ENCODE peak calls at places on chromosome 12, in five cellular contexts. O is heart left ventricle, C is thyroid gland, R is breast epithelium, D is IMR-90. N is an unnamed sample.

GRCh38 chr12:71504471-71504852 is 64.9 kb downstream of the LGR5 start:
- DNase-seq in O (peak), C (no peak), R (no peak), D (no peak), N (no peak)

GRCh38 chr12:43696154-43696553 is 62.4 kb downstream of the PUS7L start:
- DNase-seq in O (no peak), C (no peak), R (no peak), D (no peak), N (no peak)

GRCh38 chr12:93020225-93020997 is 91.3 kb upstream of the EEA1 start:
- DNase-seq in O (no peak), C (peak), R (no peak), D (no peak), N (no peak)

GRCh38 chr12:51372021-51372420 is 19.2 kb downstream of the GALNT6 start:
- DNase-seq in O (no peak), C (no peak), R (no peak), D (no peak), N (no peak)

GRCh38 chr12:1878214-1878613 is 40.2 kb downstream of the CACNA2D4 start:
- DNase-seq in O (no peak), C (no peak), R (no peak), D (no peak), N (peak)

GRCh38 chr12:92827836-92828431 is 101.2 kb downstream of the EEA1 start:
- DNase-seq in O (no peak), C (no peak), R (no peak), D (peak), N (no peak)

GRCh38 chr12:103884316-103884715 is 43.3 kb upstream of the NT5DC3 start:
- DNase-seq in O (no peak), C (peak), R (no peak), D (peak), N (peak)

GRCh38 chr12:678747-679712 is 15.8 kb upstream of the NINJ2 start:
- DNase-seq in O (no peak), C (no peak), R (no peak), D (no peak), N (no peak)

GRCh38 chr12:27919671-27920235 is 52.8 kb downstream of the PTHLH start:
- DNase-seq in O (no peak), C (no peak), R (no peak), D (no peak), N (no peak)

GRCh38 chr12:100364334-100364733 is 7.5 kb downstream of the SLC17A8 start:
- DNase-seq in O (no peak), C (no peak), R (no peak), D (no peak), N (no peak)

GRCh38 chr12:47244730-47245285 is 165.0 kb upstream of the AMIGO2 start:
- DNase-seq in O (no peak), C (no peak), R (no peak), D (no peak), N (no peak)

GRCh38 chr12:103457471-103457870 is 38.3 kb downstream of the C12orf42 start:
- DNase-seq in O (no peak), C (no peak), R (no peak), D (no peak), N (no peak)

GRCh38 chr12:68154768-68155167 is 4.8 kb downstream of the IFNG start:
- DNase-seq in O (no peak), C (no peak), R (no peak), D (no peak), N (no peak)

GRCh38 chr12:51391047-51391837 is at the start of gene GALNT6:
- DNase-seq in O (peak), C (peak), R (no peak), D (no peak), N (no peak)

GRCh38 chr12:121273364-121273896 is 23.1 kb downstream of the CAMKK2 start:
- DNase-seq in O (no peak), C (no peak), R (no peak), D (no peak), N (no peak)

GRCh38 chr12:112401903-112402498 is 7.4 kb downstream of the RPL6 start:
- DNase-seq in O (no peak), C (no peak), R (no peak), D (no peak), N (no peak)

GRCh38 chr12:106767954-106768501 is 6.5 kb upstream of the RIC8B start:
- DNase-seq in O (no peak), C (peak), R (no peak), D (no peak), N (peak)

GRCh38 chr12:118238888-118239287 is 103.0 kb downstream of the PEBP1 start:
- DNase-seq in O (no peak), C (no peak), R (no peak), D (no peak), N (no peak)

GRCh38 chr12:113145720-113146551 is 3.6 kb upstream of the CFAP73 start:
- DNase-seq in O (peak), C (peak), R (no peak), D (no peak), N (no peak)

GRCh38 chr12:26872623-26873022 is 39.6 kb upstream of the ITPR2 start:
- DNase-seq in O (no peak), C (no peak), R (no peak), D (no peak), N (no peak)

GRCh38 chr12:11684393-11684792 is 34.9 kb downstream of the ETV6 start:
- DNase-seq in O (no peak), C (no peak), R (no peak), D (peak), N (no peak)
- H3K4me3 ChIP-seq in O (no peak), C (no peak), R (no peak), D (no peak), N (no peak)

GRCh38 chr12:4320859-4321701 is at the start of gene TIGAR:
- DNase-seq in O (peak), C (peak), R (peak), D (peak), N (peak)
- TF ChIP-seq POLR2A in O (no peak), C (no peak), R (no peak), D (peak), N (peak)

GRCh38 chr12:75289678-75290200 is 40.4 kb downstream of the CAPS2 start:
- DNase-seq in O (no peak), C (no peak), R (no peak), D (peak), N (no peak)
- TF ChIP-seq CTCF in O (peak), C (no peak), R (no peak), D (peak), N (no peak)

GRCh38 chr12:6792522-6793201 is 3.3 kb downstream of the CD4 start:
- DNase-seq in O (peak), C (no peak), R (no peak), D (peak), N (peak)
- H3K4me3 ChIP-seq in O (no peak), C (no peak), R (peak), D (no peak), N (peak)

GRCh38 chr12:24071842-24072241 is 122.4 kb upstream of the SOX5 start:
- DNase-seq in O (no peak), C (no peak), R (no peak), D (no peak), N (no peak)

GRCh38 chr12:24073170-24073810 is 123.8 kb upstream of the SOX5 start:
- DNase-seq in O (no peak), C (no peak), R (no peak), D (no peak), N (no peak)

GRCh38 chr12:24066865-24067264 is 117.4 kb upstream of the SOX5 start:
- DNase-seq in O (no peak), C (no peak), R (no peak), D (peak), N (no peak)

GRCh38 chr12:24072302-24072701 is 122.8 kb upstream of the SOX5 start:
- DNase-seq in O (no peak), C (no peak), R (no peak), D (peak), N (no peak)

DNA sequence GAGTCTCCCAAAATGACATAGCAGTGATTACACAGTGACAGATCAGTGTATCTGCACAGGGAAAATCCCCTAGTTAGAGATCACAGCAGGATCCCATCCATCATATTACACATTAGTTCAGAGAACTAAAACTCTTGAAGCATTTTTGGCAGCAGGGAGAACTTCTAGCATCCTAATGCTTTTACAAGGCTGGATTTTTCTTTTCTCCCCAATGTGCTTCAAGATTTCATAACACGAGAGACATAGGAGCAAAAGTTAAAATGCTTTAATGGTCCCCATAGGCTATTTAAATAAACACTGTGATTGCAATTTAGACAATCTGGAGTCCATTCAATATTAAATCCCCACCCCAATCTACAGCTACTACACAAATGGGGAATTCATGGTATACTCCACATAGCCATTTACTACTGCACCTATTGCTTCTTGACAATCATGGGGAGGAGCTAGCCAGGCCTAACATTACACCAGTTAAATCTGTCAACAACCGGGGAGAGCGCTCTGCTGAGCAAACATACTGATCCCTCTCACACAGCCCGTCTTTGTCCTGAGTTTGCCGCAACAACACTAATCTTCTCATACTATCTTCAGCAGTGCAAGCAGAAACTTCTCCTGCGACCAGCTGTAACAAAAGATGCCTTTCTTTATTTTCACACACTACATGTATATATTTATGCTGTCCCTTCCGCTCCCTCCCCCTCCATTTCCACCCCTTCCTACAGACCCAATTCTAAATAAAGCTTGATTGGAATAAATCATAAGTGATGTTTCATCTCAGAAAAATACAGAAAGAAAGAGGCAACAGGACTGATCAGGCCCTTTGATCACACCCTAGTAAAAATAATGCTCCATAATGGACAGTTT is 120.3 kb upstream of the SOX5 start:
- DNase-seq in O (no peak), C (no peak), R (no peak), D (peak), N (no peak)
- TF ChIP-seq POLR2A in O (no peak), C (no peak), R (no peak), D (no peak), N (no peak)

N was measured in adrenal gland.